ENCODE peak calls at places on chromosomes 4 and X, in five cellular contexts. W, O, J, U and M are unnamed samples.

GRCh38 chrX:70480660-70481018 is 36.0 kb downstream of the DLG3 start:
- DNase-seq in J (no peak), W (no peak), O (no peak), U (no peak), M (peak)

GRCh38 chrX:154369453-154370299 is 4.8 kb downstream of the FLNA start:
- DNase-seq in W (peak), J (peak), O (peak), U (peak), M (peak)

GRCh38 chr4:121212801-121213200 is 48.7 kb upstream of the TNIP3 start:
- DNase-seq in U (no peak), W (no peak), J (no peak), O (no peak), M (no peak)

GRCh38 chrX:23392195-23392594 is 57.5 kb downstream of the PTCHD1 start:
- DNase-seq in O (no peak), U (no peak), W (no peak), J (no peak), M (no peak)

GRCh38 chr4:108044951-108045686 is 55.4 kb downstream of the HADH start:
- DNase-seq in J (no peak), U (no peak), O (no peak), W (no peak), M (no peak)

GRCh38 chr4:77076889-77077635 is 1.3 kb upstream of the CCNI start:
- DNase-seq in J (no peak), O (no peak), W (no peak), U (no peak), M (no peak)

GRCh38 chr4:120694973-120695372 is 227.6 kb downstream of the PRDM5 start:
- DNase-seq in W (no peak), O (no peak), J (no peak), U (no peak), M (no peak)

GRCh38 chr4:5992171-5993062 is 25.8 kb downstream of the C4orf50 start:
- DNase-seq in U (no peak), W (no peak), J (no peak), O (no peak), M (no peak)

GRCh38 chr4:46051392-46051791 is 72.5 kb downstream of the GABRG1 start:
- DNase-seq in J (no peak), W (no peak), U (no peak), O (no peak), M (no peak)

GRCh38 chrX:15680401-15680800 is 15.8 kb upstream of the CLTRN start:
- DNase-seq in U (no peak), O (no peak), W (no peak), J (no peak), M (no peak)

DNA sequence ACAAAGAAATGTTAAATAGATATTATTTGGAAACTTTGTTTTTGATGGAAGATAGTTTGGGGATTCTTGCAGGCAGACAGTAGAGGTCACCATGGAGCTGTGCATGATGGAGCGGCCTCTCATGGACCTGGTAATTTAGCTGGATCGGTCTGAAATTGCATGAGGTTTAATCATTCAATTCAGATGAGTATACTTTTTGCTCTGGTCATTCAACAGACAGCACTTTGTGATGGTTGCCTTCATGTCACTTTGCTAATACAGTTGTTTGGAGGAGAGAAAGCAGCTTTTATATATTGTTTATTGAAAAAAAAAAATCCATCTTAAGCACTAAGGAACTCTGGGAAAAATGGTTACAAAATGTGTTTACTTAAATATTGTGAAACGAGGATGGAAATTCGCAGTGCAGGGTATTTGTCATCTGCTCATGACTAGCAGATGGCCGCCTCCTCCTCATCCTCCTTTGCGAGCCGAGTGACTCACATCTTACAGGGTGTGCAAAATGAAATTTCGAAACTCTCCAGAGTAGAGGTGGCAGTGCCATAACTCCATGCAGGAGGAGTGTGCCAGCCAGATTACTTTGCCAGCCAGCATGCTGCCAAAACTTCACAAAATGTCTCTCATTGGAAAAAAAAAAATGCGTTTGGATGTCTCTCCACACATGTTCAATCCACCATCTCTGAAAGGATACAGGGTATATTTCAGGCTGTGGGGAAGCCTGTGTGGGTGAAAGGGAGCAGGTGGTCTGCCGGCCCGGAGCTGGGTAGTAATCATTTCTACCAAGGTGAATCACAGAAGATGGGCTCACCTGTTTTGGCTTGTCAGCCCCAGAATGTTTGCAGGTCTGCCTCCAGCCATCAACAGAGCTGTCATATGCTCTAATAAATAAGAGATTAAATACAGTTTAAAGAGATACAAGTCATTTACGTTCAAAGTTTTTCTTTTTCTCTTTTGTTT is 314.9 kb upstream of the DIPK2B start:
- DNase-seq in O (no peak), J (no peak), U (no peak), W (peak), M (peak)
- TF ChIP-seq EP300 in O (no peak), J (no peak), U (no peak), W (peak), M (peak)

DNA sequence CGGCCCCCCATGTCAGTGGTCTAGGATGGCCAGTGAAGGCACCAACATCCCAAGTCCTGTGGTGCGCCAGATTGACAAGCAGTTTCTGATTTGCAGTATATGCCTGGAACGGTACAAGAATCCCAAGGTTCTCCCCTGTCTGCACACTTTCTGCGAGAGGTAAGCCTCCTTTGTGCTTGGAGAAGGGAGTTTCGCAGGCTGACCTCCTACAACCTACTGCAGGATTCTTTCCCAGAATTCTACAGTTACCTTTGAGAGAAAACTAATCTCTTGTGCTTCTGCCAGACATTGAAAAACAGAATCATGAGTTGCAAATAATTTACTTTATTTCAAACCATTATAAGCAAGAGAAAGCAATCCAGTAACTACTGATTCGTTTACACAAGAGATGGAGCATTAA is 66.1 kb downstream of the TRIM2 start:
- DNase-seq in O (peak), W (no peak), J (no peak), U (no peak), M (no peak)
- H3K27ac ChIP-seq in O (no peak), W (no peak), J (no peak), U (no peak), M (no peak)

DNA sequence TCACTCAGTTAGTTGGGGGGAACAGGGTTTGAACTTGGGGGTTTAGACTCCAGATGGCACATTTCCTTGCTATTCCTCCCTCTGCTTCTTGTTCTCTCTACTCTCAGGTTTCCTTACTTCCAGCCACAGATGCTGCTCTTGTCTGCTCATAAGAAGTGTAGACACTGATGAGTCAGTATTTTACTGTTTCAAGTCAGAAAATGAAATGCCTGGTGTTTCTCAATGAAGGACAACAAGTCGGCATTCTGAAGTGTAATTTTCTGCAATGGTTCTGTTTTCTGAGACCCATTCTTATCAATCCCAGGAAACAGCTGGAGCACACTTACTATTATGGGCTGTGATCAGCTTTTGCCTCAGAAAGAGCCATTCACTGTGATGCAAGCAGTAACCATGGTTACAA is 41.9 kb downstream of the SLC4A4 start:
- DNase-seq in O (no peak), U (no peak), W (no peak), J (no peak), M (no peak)
- TF ChIP-seq EP300 in O (no peak), U (no peak), W (no peak), J (no peak), M (no peak)

GRCh38 chrX:69321006-69321655 is 155.9 kb upstream of the PJA1 start:
- DNase-seq in U (no peak), J (no peak), W (no peak), O (peak), M (no peak)
- H3K27ac ChIP-seq in U (no peak), J (no peak), W (no peak), O (no peak), M (no peak)

GRCh38 chr4:75673027-75673958 is at the start of gene G3BP2:
- DNase-seq in U (peak), J (peak), O (peak), W (peak), M (peak)
- TF ChIP-seq EP300 in U (no peak), J (no peak), O (no peak), W (peak), M (no peak)

GRCh38 chr4:74395633-74396032 is 30.7 kb downstream of the EREG start:
- DNase-seq in J (no peak), W (no peak), U (no peak), O (no peak), M (no peak)
- H3K27ac ChIP-seq in J (no peak), W (no peak), U (no peak), O (no peak), M (no peak)

GRCh38 chr4:17059192-17059634 is 160.8 kb upstream of the LDB2 start:
- DNase-seq in U (no peak), J (no peak), O (peak), W (peak), M (peak)

GRCh38 chr4:17063870-17064269 is 165.4 kb upstream of the LDB2 start:
- DNase-seq in J (no peak), U (no peak), O (peak), W (no peak), M (no peak)

GRCh38 chr4:17057035-17057434 is 158.6 kb upstream of the LDB2 start:
- DNase-seq in O (no peak), U (no peak), W (no peak), J (no peak), M (no peak)

GRCh38 chr4:17058506-17058905 is 160.1 kb upstream of the LDB2 start:
- DNase-seq in J (no peak), O (peak), W (no peak), U (no peak), M (peak)

GRCh38 chr4:17060230-17060629 is 161.8 kb upstream of the LDB2 start:
- DNase-seq in J (no peak), W (no peak), U (no peak), O (peak), M (no peak)
- TF ChIP-seq EP300 in J (no peak), W (no peak), U (no peak), O (no peak), M (no peak)